ENCODE peak calls at places on chromosomes 6 and 20, in five cellular contexts. C is choroid plexus epithelial cell, P is BJ, K is neuronal stem cell, Z is NT2/D1. Q is an unnamed sample.

GRCh38 chr6:148367418-148368024 is 24.9 kb downstream of the SASH1 start:
- DNase-seq in C (peak), P (peak), K (no peak), Z (no peak), Q (no peak)

GRCh38 chr6:397056-397455 is 5.5 kb downstream of the IRF4 start:
- DNase-seq in C (no peak), P (no peak), K (no peak), Z (no peak), Q (no peak)

GRCh38 chr20:59939879-59940128 is 301 bp downstream of the PPP1R3D start:
- DNase-seq in C (no peak), P (no peak), K (no peak), Z (no peak), Q (no peak)

GRCh38 chr6:56199956-56200355 is 47.4 kb downstream of the COL21A1 start:
- DNase-seq in C (peak), P (no peak), K (no peak), Z (no peak), Q (no peak)

GRCh38 chr6:133393891-133394290 is 152.7 kb downstream of the EYA4 start:
- DNase-seq in C (no peak), P (no peak), K (no peak), Z (no peak), Q (no peak)

GRCh38 chr6:39882567-39882953 is 51.7 kb downstream of the MOCS1 start:
- DNase-seq in C (peak), P (peak), K (no peak), Z (no peak), Q (no peak)

GRCh38 chr6:112258636-112259336 is 4.4 kb upstream of the LAMA4 start:
- DNase-seq in C (peak), P (no peak), K (no peak), Z (no peak), Q (no peak)

GRCh38 chr20:21235713-21236445 is 67.3 kb upstream of the XRN2 start:
- DNase-seq in C (peak), P (peak), K (peak), Z (peak), Q (no peak)

GRCh38 chr6:34059136-34059731 is 86.7 kb downstream of the GRM4 start:
- DNase-seq in C (no peak), P (no peak), K (no peak), Z (no peak), Q (no peak)

GRCh38 chr6:26421259-26422144 is 18.8 kb upstream of the BTN3A3 start:
- DNase-seq in C (peak), P (peak), K (peak), Z (peak), Q (peak)

GRCh38 chr6:110625883-110626282 is 149.5 kb upstream of the SLC22A16 start:
- DNase-seq in C (peak), P (no peak), K (no peak), Z (no peak), Q (no peak)

GRCh38 chr20:17651761-17652388 is 30.2 kb downstream of the RRBP1 start:
- DNase-seq in C (no peak), P (no peak), K (no peak), Z (no peak), Q (no peak)

GRCh38 chr20:32539063-32539816 is 45.9 kb downstream of the NOL4L start:
- DNase-seq in C (no peak), P (no peak), K (no peak), Z (no peak), Q (no peak)

GRCh38 chr6:124699038-124699437 is 263.2 kb upstream of the RNF217 start:
- DNase-seq in C (no peak), P (no peak), K (no peak), Z (no peak), Q (no peak)

GRCh38 chr20:53839423-53840176 is 230.8 kb downstream of the BCAS1 start:
- DNase-seq in C (no peak), P (no peak), K (no peak), Z (no peak), Q (no peak)

GRCh38 chr6:20135677-20136268 is 76.5 kb downstream of the MBOAT1 start:
- DNase-seq in C (no peak), P (no peak), K (no peak), Z (no peak), Q (no peak)

GRCh38 chr6:75166236-75166635 is 39.6 kb downstream of the COL12A1 start:
- DNase-seq in C (no peak), P (no peak), K (no peak), Z (no peak), Q (no peak)

GRCh38 chr20:59031326-59032022 is 661 bp downstream of the ATP5F1E start:
- DNase-seq in C (no peak), P (no peak), K (no peak), Z (no peak), Q (no peak)

GRCh38 chr6:151536280-151536534 is 42.4 kb downstream of the CCDC170 start:
- DNase-seq in C (no peak), P (no peak), K (no peak), Z (no peak), Q (no peak)

GRCh38 chr20:48889155-48889790 is 32.2 kb upstream of the ARFGEF2 start:
- DNase-seq in C (no peak), P (no peak), K (no peak), Z (no peak), Q (no peak)

GRCh38 chr6:18412644-18413043 is 25.5 kb downstream of the RNF144B start:
- DNase-seq in C (peak), P (peak), K (no peak), Z (no peak), Q (no peak)

GRCh38 chr20:58584051-58584824 is 66.8 kb upstream of the STX16 start:
- DNase-seq in C (no peak), P (no peak), K (no peak), Z (no peak), Q (no peak)

GRCh38 chr6:140415266-140415665 is 1040.8 kb upstream of the CITED2 start:
- DNase-seq in C (no peak), P (no peak), K (no peak), Z (no peak), Q (no peak)

DNA sequence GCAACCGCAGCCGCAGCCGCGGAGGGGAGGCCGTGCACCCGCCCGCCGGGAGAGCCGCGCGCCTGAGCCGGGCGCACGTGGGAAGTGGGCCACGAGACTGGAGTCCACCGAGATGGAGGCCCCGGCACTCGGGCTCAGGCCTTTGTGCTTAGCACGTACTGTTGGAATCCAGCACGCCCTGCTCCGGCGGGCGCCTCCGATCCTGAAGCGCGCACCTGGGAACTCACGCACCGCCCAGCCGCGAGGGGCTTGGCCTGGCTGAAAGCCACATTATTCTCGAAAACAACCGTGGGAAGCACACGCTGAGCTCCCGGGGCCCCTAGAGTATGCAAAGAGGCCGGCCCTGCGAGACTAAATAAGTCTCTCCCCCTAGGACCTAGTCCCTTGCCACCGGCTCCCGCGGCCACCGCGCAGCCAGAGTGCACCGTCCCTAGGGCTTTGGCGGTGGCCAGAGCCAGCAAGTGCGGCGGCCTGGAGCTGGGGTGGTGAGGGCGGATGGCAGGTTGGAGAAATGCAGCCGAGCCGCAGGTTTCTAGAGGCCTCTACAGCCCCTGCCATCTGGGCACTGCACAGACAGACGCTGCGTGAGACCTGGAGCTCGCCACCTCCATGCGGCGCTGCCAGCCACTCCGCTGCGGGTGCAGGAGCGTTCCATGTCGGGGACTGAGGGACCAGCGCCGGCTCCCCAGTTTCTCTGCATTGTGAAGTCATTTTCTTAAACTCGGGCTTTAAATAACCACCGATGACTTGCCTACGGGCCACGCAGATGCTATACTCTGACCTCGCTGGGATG is 42.0 kb upstream of the LY86 start:
- DNase-seq in C (peak), P (no peak), K (peak), Z (peak), Q (peak)
- H3K4me3 ChIP-seq in C (peak), P (peak), K (peak), Z (peak), Q (peak)

GRCh38 chr6:31495580-31495979 is 2.4 kb upstream of the MICB start:
- DNase-seq in C (peak), P (no peak), K (no peak), Z (no peak), Q (no peak)
- H3K4me3 ChIP-seq in C (peak), P (peak), K (no peak), Z (peak), Q (no peak)

GRCh38 chr20:63848003-63848911 is 13.0 kb upstream of the ABHD16B start:
- DNase-seq in C (no peak), P (no peak), K (no peak), Z (no peak), Q (no peak)

GRCh38 chr20:63844384-63845025 is 13.4 kb upstream of the ZBTB46 start:
- DNase-seq in C (no peak), P (no peak), K (no peak), Z (no peak), Q (no peak)

GRCh38 chr20:63846128-63846771 is 15.0 kb upstream of the ABHD16B start:
- DNase-seq in C (peak), P (no peak), K (no peak), Z (no peak), Q (no peak)

GRCh38 chr20:63847374-63848002 is 13.8 kb upstream of the ABHD16B start:
- DNase-seq in C (peak), P (no peak), K (no peak), Z (no peak), Q (peak)

DNA sequence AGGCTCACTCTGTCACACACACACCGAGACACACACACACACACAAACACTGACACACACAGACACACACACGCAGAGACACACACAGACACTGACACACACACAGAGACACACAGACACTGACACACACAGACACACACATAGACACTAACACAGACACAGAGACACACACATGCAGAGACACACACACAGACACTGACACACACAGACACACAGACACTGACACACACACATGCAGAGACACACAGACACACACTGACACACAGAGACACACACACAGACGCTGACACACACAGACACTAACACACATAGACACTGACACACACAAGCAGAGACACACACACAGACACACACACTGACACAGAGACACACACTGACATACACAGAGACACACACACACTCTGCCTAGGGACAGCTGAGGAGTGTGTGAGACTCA is 14.3 kb upstream of the ABHD16B start:
- DNase-seq in C (no peak), P (no peak), K (no peak), Z (no peak), Q (no peak)
- H3K4me3 ChIP-seq in C (no peak), P (no peak), K (peak), Z (peak), Q (no peak)

GRCh38 chr20:63540417-63541186 is 3.4 kb upstream of the PTK6 start:
- DNase-seq in C (no peak), P (no peak), K (no peak), Z (no peak), Q (no peak)
- H3K4me3 ChIP-seq in C (no peak), P (no peak), K (no peak), Z (no peak), Q (no peak)

GRCh38 chr6:142048593-142048980 is 84.1 kb upstream of the GJE1 start:
- DNase-seq in C (no peak), P (no peak), K (no peak), Z (no peak), Q (no peak)
- H3K4me3 ChIP-seq in C (no peak), P (no peak), K (no peak), Z (no peak), Q (no peak)

GRCh38 chr20:728022-728944 is 40.0 kb downstream of the SLC52A3 start:
- DNase-seq in C (peak), P (no peak), K (peak), Z (peak), Q (peak)
- H3K4me3 ChIP-seq in C (peak), P (peak), K (peak), Z (peak), Q (peak)

GRCh38 chr6:143958839-143959399 is 49.1 kb downstream of the PLAGL1 start:
- DNase-seq in C (no peak), P (no peak), K (peak), Z (peak), Q (peak)
- H3K4me3 ChIP-seq in C (no peak), P (no peak), K (no peak), Z (no peak), Q (no peak)

DNA sequence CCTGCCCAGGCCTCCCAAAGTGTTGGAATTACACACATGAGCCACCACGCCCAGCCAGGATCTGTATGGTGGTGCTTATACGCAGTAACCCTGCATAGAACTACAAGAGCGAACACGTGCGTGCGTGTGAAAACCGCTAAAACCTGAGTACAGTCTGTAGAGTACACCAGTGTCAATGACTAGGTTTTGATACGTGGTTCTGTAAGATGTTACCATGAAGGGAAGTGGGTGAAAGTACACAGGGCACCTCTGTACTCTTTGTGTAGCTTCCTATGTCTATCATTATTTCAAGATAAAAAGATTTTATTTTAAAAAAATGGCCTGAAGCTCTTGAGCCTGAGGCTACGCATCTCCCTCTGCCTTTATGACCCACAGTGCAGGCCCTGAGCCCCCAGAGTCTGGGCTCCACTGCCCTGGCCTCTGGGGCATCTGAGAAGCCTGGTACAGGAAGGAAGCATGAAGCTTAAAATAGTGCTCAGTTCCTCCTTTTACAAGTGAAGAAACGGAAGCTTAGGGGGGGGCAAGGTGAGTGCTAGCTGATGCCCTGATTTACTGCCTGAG is 21.6 kb downstream of the LY86 start:
- DNase-seq in C (no peak), P (no peak), K (no peak), Z (no peak), Q (no peak)
- H3K4me3 ChIP-seq in C (no peak), P (no peak), K (peak), Z (no peak), Q (no peak)

Q was measured in iPS DF 6.9.